ENCODE peak calls at places on chromosome 15, in four cellular contexts. One of them, this sample, is unnamed.

GRCh38 chr15:29792426-29793159 is 29.7 kb downstream of the TJP1 start:
- DNase-seq in HCT116: no peak
- DNase-seq in SK-N-SH: no peak
- DNase-seq in HepG2: no peak
- DNase-seq in this sample: no peak

GRCh38 chr15:73869216-73869995 is 4.0 kb upstream of the TBC1D21 start:
- DNase-seq in HCT116: no peak
- DNase-seq in SK-N-SH: no peak
- DNase-seq in HepG2: no peak
- DNase-seq in this sample: no peak

GRCh38 chr15:95017950-95018349 is 786.6 kb downstream of the MCTP2 start:
- DNase-seq in HCT116: no peak
- DNase-seq in SK-N-SH: peak; percentile 1
- DNase-seq in HepG2: no peak
- DNase-seq in this sample: peak; percentile 17

GRCh38 chr15:66615846-66616245 is 50.0 kb upstream of the LCTL start:
- DNase-seq in HCT116: no peak
- DNase-seq in SK-N-SH: no peak
- DNase-seq in HepG2: no peak
- DNase-seq in this sample: no peak

GRCh38 chr15:60044636-60045273 is 40.6 kb downstream of the FOXB1 start:
- DNase-seq in HCT116: no peak
- DNase-seq in SK-N-SH: no peak
- DNase-seq in HepG2: no peak
- DNase-seq in this sample: no peak

GRCh38 chr15:68829068-68829467 is 8.4 kb upstream of the ANP32A start:
- DNase-seq in HCT116: no peak
- DNase-seq in SK-N-SH: no peak
- DNase-seq in HepG2: peak; percentile 27
- DNase-seq in this sample: no peak

GRCh38 chr15:45948226-45948625 is 313.4 kb downstream of the SQOR start:
- DNase-seq in HCT116: no peak
- DNase-seq in SK-N-SH: no peak
- DNase-seq in HepG2: no peak
- DNase-seq in this sample: no peak

GRCh38 chr15:42549782-42550392 is 1.2 kb downstream of the HAUS2 start:
- DNase-seq in HCT116: no peak
- DNase-seq in SK-N-SH: no peak
- DNase-seq in HepG2: no peak
- DNase-seq in this sample: no peak

GRCh38 chr15:96330064-96330449 is 443 bp upstream of the NR2F2 start:
- DNase-seq in HCT116: peak; percentile 51
- DNase-seq in SK-N-SH: no peak
- DNase-seq in HepG2: no peak
- DNase-seq in this sample: no peak

GRCh38 chr15:70494861-70495571 is 268.3 kb downstream of the UACA start:
- DNase-seq in HCT116: no peak
- DNase-seq in SK-N-SH: peak; percentile 54
- DNase-seq in HepG2: peak; percentile 43
- DNase-seq in this sample: no peak

GRCh38 chr15:60928210-60928609 is 300.9 kb downstream of the RORA start:
- DNase-seq in HCT116: no peak
- DNase-seq in SK-N-SH: no peak
- DNase-seq in HepG2: no peak
- DNase-seq in this sample: no peak

GRCh38 chr15:73683624-73684536 is at the start of gene CD276:
- DNase-seq in HCT116: peak; percentile 45
- DNase-seq in SK-N-SH: peak; percentile 91
- DNase-seq in HepG2: peak; percentile 61
- DNase-seq in this sample: peak; percentile 85

GRCh38 chr15:83631534-83631933 is 22.4 kb upstream of the ADAMTSL3 start:
- DNase-seq in HCT116: no peak
- DNase-seq in SK-N-SH: no peak
- DNase-seq in HepG2: no peak
- DNase-seq in this sample: no peak

GRCh38 chr15:41490355-41490754 is 3.3 kb upstream of the ITPKA start:
- DNase-seq in HCT116: peak; percentile 89
- DNase-seq in SK-N-SH: peak; percentile 23
- DNase-seq in HepG2: peak; percentile 46
- DNase-seq in this sample: no peak

GRCh38 chr15:60865507-60865906 is 363.6 kb downstream of the RORA start:
- DNase-seq in HCT116: no peak
- DNase-seq in SK-N-SH: no peak
- DNase-seq in HepG2: no peak
- DNase-seq in this sample: no peak

GRCh38 chr15:58510715-58511465 is 79.1 kb downstream of the LIPC start:
- DNase-seq in HCT116: no peak
- DNase-seq in SK-N-SH: no peak
- DNase-seq in HepG2: no peak
- DNase-seq in this sample: no peak

GRCh38 chr15:28786521-28786920 is 61.9 kb downstream of the GOLGA6L7 start:
- DNase-seq in HCT116: no peak
- DNase-seq in SK-N-SH: no peak
- DNase-seq in HepG2: no peak
- DNase-seq in this sample: no peak

DNA sequence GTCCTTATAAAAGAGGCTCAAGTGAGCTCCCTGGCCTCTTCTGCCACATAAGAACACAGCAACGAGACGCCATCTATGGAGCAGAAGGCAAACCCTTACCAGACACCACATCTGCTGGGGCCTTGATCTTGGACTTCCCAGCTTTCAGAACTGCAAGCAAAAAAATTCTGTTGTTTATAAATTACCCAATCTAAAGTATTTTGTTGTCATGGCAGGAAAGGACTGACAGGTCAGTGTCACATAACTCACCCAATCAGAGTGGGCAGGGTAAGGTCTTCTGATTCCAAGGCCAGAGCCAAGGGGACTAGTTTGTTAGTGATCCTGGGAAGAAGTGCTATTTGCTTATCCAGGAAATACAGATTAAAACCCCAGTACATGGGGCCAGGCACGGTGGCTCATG is 98.9 kb downstream of the HMG20A start:
- DNase-seq in HCT116: no peak
- DNase-seq in SK-N-SH: no peak
- DNase-seq in HepG2: peak; percentile 39
- DNase-seq in this sample: no peak
- TF ChIP-seq JUND in HCT116: no peak
- TF ChIP-seq JUND in SK-N-SH: no peak
- TF ChIP-seq JUND in HepG2: no peak
- TF ChIP-seq JUND in this sample: no peak

GRCh38 chr15:56765252-56765651 is 31.9 kb upstream of the ZNF280D start:
- DNase-seq in HCT116: no peak
- DNase-seq in SK-N-SH: no peak
- DNase-seq in HepG2: no peak
- DNase-seq in this sample: no peak
- TF ChIP-seq JUND in HCT116: no peak
- TF ChIP-seq JUND in SK-N-SH: no peak
- TF ChIP-seq JUND in HepG2: no peak
- TF ChIP-seq JUND in this sample: no peak

GRCh38 chr15:91424001-91424400 is 323.9 kb downstream of the SV2B start:
- DNase-seq in HCT116: no peak
- DNase-seq in SK-N-SH: no peak
- DNase-seq in HepG2: no peak
- DNase-seq in this sample: no peak
- TF ChIP-seq JUND in HCT116: no peak
- TF ChIP-seq JUND in SK-N-SH: no peak
- TF ChIP-seq JUND in HepG2: no peak
- TF ChIP-seq JUND in this sample: no peak

GRCh38 chr15:38252481-38253311 is at the start of gene SPRED1:
- DNase-seq in HCT116: no peak
- DNase-seq in SK-N-SH: peak; percentile 76
- DNase-seq in HepG2: peak; percentile 14
- DNase-seq in this sample: no peak
- TF ChIP-seq JUND in HCT116: no peak
- TF ChIP-seq JUND in SK-N-SH: no peak
- TF ChIP-seq JUND in HepG2: no peak
- TF ChIP-seq JUND in this sample: no peak

DNA sequence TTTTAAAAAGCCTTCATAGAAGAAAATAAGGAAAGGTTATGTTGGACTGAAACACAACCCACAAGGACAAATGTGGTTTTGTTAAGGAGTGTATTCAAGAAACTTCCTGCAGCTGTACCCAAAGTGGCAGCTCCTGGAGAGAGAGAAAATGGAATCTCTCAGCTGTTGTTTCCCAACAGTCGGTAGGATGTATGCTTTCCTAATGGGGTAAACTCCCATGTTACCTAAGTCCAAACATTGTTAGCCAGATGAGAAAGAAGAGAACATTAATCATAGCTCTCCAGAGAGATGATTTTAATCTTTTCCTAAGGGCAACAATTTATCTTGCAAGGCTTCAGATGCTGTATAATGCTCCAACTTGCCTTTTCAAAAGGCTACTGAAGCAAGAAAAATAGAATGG is 22.6 kb upstream of the TEX9 start:
- DNase-seq in HCT116: no peak
- DNase-seq in SK-N-SH: peak; percentile 6
- DNase-seq in HepG2: no peak
- DNase-seq in this sample: no peak
- TF ChIP-seq JUND in HCT116: no peak
- TF ChIP-seq JUND in SK-N-SH: no peak
- TF ChIP-seq JUND in HepG2: no peak
- TF ChIP-seq JUND in this sample: no peak

GRCh38 chr15:22968356-22968755 is 11.8 kb downstream of the CYFIP1 start:
- DNase-seq in HCT116: no peak
- DNase-seq in SK-N-SH: no peak
- DNase-seq in HepG2: no peak
- DNase-seq in this sample: no peak
- TF ChIP-seq JUND in HCT116: no peak
- TF ChIP-seq JUND in SK-N-SH: no peak
- TF ChIP-seq JUND in HepG2: no peak
- TF ChIP-seq JUND in this sample: no peak

DNA sequence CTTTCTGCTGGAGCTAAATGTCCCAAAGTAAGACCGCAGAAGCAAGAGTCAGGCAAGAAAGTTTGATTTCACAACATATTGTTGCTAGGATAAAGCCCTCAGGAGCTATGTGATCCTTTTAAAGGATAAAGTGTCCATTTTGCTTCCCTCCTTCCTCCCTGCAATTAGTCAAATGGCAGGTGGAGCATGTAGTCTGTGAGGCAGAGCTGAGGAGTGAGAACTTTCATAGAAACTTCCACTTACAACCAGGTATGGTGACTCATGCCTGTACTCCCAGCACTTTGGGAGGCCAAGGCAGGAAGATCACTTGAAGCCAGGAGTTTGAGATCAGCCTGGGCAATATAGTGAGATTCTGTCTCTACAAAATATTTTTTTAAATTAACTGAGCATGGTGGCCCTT is 25.2 kb upstream of the RHCG start:
- DNase-seq in HCT116: no peak
- DNase-seq in SK-N-SH: no peak
- DNase-seq in HepG2: no peak
- DNase-seq in this sample: no peak
- TF ChIP-seq JUND in HCT116: no peak
- TF ChIP-seq JUND in SK-N-SH: no peak
- TF ChIP-seq JUND in HepG2: no peak
- TF ChIP-seq JUND in this sample: no peak

GRCh38 chr15:25829075-25829474 is 34.1 kb downstream of the ATP10A start:
- DNase-seq in HCT116: no peak
- DNase-seq in SK-N-SH: no peak
- DNase-seq in HepG2: no peak
- DNase-seq in this sample: no peak

GRCh38 chr15:25832158-25832557 is 31.0 kb downstream of the ATP10A start:
- DNase-seq in HCT116: no peak
- DNase-seq in SK-N-SH: no peak
- DNase-seq in HepG2: no peak
- DNase-seq in this sample: no peak

GRCh38 chr15:25825215-25825614 is 37.9 kb downstream of the ATP10A start:
- DNase-seq in HCT116: no peak
- DNase-seq in SK-N-SH: no peak
- DNase-seq in HepG2: no peak
- DNase-seq in this sample: no peak

GRCh38 chr15:25830844-25831443 is 32.2 kb downstream of the ATP10A start:
- DNase-seq in HCT116: no peak
- DNase-seq in SK-N-SH: no peak
- DNase-seq in HepG2: no peak
- DNase-seq in this sample: no peak
- TF ChIP-seq JUND in HCT116: no peak
- TF ChIP-seq JUND in SK-N-SH: no peak
- TF ChIP-seq JUND in HepG2: no peak
- TF ChIP-seq JUND in this sample: no peak

This sample was measured in T47D.